ENCODE peak calls at places on chromosomes 16 and 17, in seven cellular contexts. A, V, W, O, L, Z and X are unnamed samples.

GRCh38 chr16:2329532-2329931 is 11.0 kb downstream of the ABCA3 start:
- DNase-seq in A (no peak), V (no peak), W (no peak), O (no peak), L (no peak), Z (no peak), X (no peak)

GRCh38 chr17:38628441-38628840 is 22.7 kb upstream of the SRCIN1 start:
- DNase-seq in A (no peak), V (peak; percentile 40), W (no peak), O (peak; percentile 84), L (no peak), Z (no peak), X (no peak)

GRCh38 chr17:82232876-82233785 is 4.3 kb downstream of the SLC16A3 start:
- DNase-seq in A (no peak), V (peak; percentile 81), W (no peak), O (no peak), L (peak; percentile 52), Z (no peak), X (no peak)

GRCh38 chr17:51371732-51372151 is 111.4 kb downstream of the UTP18 start:
- DNase-seq in A (no peak), V (no peak), W (peak; percentile 7), O (peak; percentile 91), L (no peak), Z (peak; percentile 13), X (peak; percentile 49)

GRCh38 chr16:12178251-12178990 is 201.9 kb downstream of the SNX29 start:
- DNase-seq in A (no peak), V (no peak), W (no peak), O (no peak), L (peak; percentile 33), Z (peak; percentile 32), X (no peak)

GRCh38 chr16:68353366-68353765 is 42.5 kb downstream of the PRMT7 start:
- DNase-seq in A (no peak), V (no peak), W (no peak), O (no peak), L (no peak), Z (no peak), X (no peak)

GRCh38 chr17:8489841-8490240 is 54.2 kb downstream of the NDEL1 start:
- DNase-seq in A (no peak), V (no peak), W (no peak), O (no peak), L (no peak), Z (no peak), X (no peak)

GRCh38 chr16:28087675-28088285 is 24.3 kb upstream of the GSG1L start:
- DNase-seq in A (no peak), V (no peak), W (no peak), O (no peak), L (no peak), Z (no peak), X (no peak)

GRCh38 chr16:66240996-66241395 is 125.5 kb upstream of the CDH5 start:
- DNase-seq in A (no peak), V (peak; percentile 66), W (no peak), O (no peak), L (no peak), Z (no peak), X (no peak)

GRCh38 chr16:89861648-89862047 is 11.7 kb upstream of the TCF25 start:
- DNase-seq in A (no peak), V (no peak), W (no peak), O (no peak), L (no peak), Z (no peak), X (no peak)

GRCh38 chr16:31135535-31136286 is at the start of gene PRSS8:
- DNase-seq in A (no peak), V (no peak), W (no peak), O (peak; percentile 75), L (peak; percentile 94), Z (no peak), X (no peak)

GRCh38 chr16:84555418-84556196 is 51.1 kb upstream of the MEAK7 start:
- DNase-seq in A (no peak), V (no peak), W (no peak), O (no peak), L (no peak), Z (no peak), X (no peak)

GRCh38 chr16:29790949-29791844 is 646 bp downstream of the KIF22 start:
- DNase-seq in A (no peak), V (no peak), W (no peak), O (no peak), L (peak; percentile 27), Z (no peak), X (no peak)

GRCh38 chr17:67124469-67125148 is 80.3 kb downstream of the CACNG1 start:
- DNase-seq in A (no peak), V (no peak), W (no peak), O (no peak), L (no peak), Z (no peak), X (no peak)

GRCh38 chr16:86697715-86698114 is 119.4 kb downstream of the FOXL1 start:
- DNase-seq in A (no peak), V (no peak), W (no peak), O (no peak), L (no peak), Z (no peak), X (no peak)

GRCh38 chr17:57553991-57554825 is 190.9 kb downstream of the CCDC182 start:
- DNase-seq in A (no peak), V (no peak), W (no peak), O (peak; percentile 82), L (peak; percentile 20), Z (no peak), X (no peak)

GRCh38 chr17:21345236-21345635 is 30.9 kb upstream of the KCNJ12 start:
- DNase-seq in A (no peak), V (peak; percentile 72), W (no peak), O (no peak), L (no peak), Z (no peak), X (no peak)

GRCh38 chr17:58335779-58336455 is 7.3 kb upstream of the TSPOAP1 start:
- DNase-seq in A (no peak), V (peak; percentile 70), W (no peak), O (no peak), L (peak; percentile 70), Z (no peak), X (no peak)

GRCh38 chr16:637081-638018 is 1.2 kb upstream of the METTL26 start:
- DNase-seq in A (peak; percentile 82), V (peak; percentile 97), W (peak; percentile 90), O (peak; percentile 90), L (peak; percentile 92), Z (peak; percentile 69), X (peak; percentile 94)

GRCh38 chr16:23515881-23516280 is 5.6 kb upstream of the GGA2 start:
- DNase-seq in A (no peak), V (peak; percentile 13), W (no peak), O (no peak), L (no peak), Z (no peak), X (no peak)

GRCh38 chr17:68381076-68381900 is 76.0 kb downstream of the WIPI1 start:
- DNase-seq in A (no peak), V (no peak), W (no peak), O (no peak), L (peak; percentile 32), Z (peak; percentile 96), X (no peak)

GRCh38 chr16:24360936-24361335 is 104.8 kb downstream of the CACNG3 start:
- DNase-seq in A (no peak), V (no peak), W (no peak), O (no peak), L (no peak), Z (no peak), X (no peak)

GRCh38 chr16:56960681-56961281 is 969 bp upstream of the CETP start:
- DNase-seq in A (no peak), V (peak; percentile 77), W (no peak), O (no peak), L (no peak), Z (no peak), X (no peak)

GRCh38 chr16:67166035-67166882 is 1.7 kb downstream of the HSF4 start:
- DNase-seq in A (no peak), V (no peak), W (no peak), O (no peak), L (no peak), Z (no peak), X (no peak)

GRCh38 chr16:82259731-82260130 is 89.7 kb upstream of the MPHOSPH6 start:
- DNase-seq in A (no peak), V (no peak), W (no peak), O (no peak), L (no peak), Z (no peak), X (no peak)

GRCh38 chr17:60952747-60953146 is 275.1 kb downstream of the BCAS3 start:
- DNase-seq in A (no peak), V (no peak), W (no peak), O (no peak), L (no peak), Z (no peak), X (no peak)

GRCh38 chr17:77842906-77843249 is 115.6 kb upstream of the TNRC6C start:
- DNase-seq in A (no peak), V (peak; percentile 12), W (no peak), O (no peak), L (no peak), Z (no peak), X (no peak)

GRCh38 chr17:82440377-82440981 is 10.1 kb downstream of the CYBC1 start:
- DNase-seq in A (no peak), V (no peak), W (no peak), O (peak; percentile 36), L (no peak), Z (no peak), X (no peak)

GRCh38 chr17:80821546-80821945 is 170.1 kb upstream of the CHMP6 start:
- DNase-seq in A (no peak), V (no peak), W (no peak), O (no peak), L (no peak), Z (no peak), X (no peak)